ENCODE peak calls at places on chromosomes 1 and 21, in nine cellular contexts. One of them, this sample, is unnamed.
A peak's percentile ranks its signal among the peaks of the same experiment; 100 is the strongest.

GRCh38 chr1:46622341-46622740 is 5.7 kb upstream of the MOB3C start:
- DNase-seq in GM10248: no peak
- DNase-seq in transverse colon: peak; percentile 60
- DNase-seq in WTC11: peak; percentile 59
- DNase-seq in DND-41: no peak
- DNase-seq in HCT116: no peak
- DNase-seq in endothelial cell: peak; percentile 49
- DNase-seq in RWPE1: peak; percentile 36
- DNase-seq in progenitor cell of endocrine pancreas: no peak
- DNase-seq in this sample: no peak

GRCh38 chr21:21737186-21737585 is 739.0 kb downstream of the NCAM2 start:
- DNase-seq in DND-41: no peak
- DNase-seq in GM10248: no peak
- DNase-seq in HCT116: no peak
- DNase-seq in endothelial cell: no peak
- DNase-seq in progenitor cell of endocrine pancreas: no peak
- DNase-seq in transverse colon: no peak
- DNase-seq in RWPE1: no peak
- DNase-seq in WTC11: no peak
- DNase-seq in this sample: no peak

GRCh38 chr1:43932786-43933385 is 715 bp upstream of the ARTN start:
- DNase-seq in endothelial cell: no peak
- DNase-seq in GM10248: no peak
- DNase-seq in WTC11: no peak
- DNase-seq in progenitor cell of endocrine pancreas: no peak
- DNase-seq in HCT116: no peak
- DNase-seq in transverse colon: no peak
- DNase-seq in RWPE1: peak; percentile 79
- DNase-seq in DND-41: no peak
- DNase-seq in this sample: no peak

GRCh38 chr1:55700359-55701130 is 485.4 kb upstream of the USP24 start:
- DNase-seq in DND-41: no peak
- DNase-seq in RWPE1: no peak
- DNase-seq in progenitor cell of endocrine pancreas: no peak
- DNase-seq in GM10248: no peak
- DNase-seq in WTC11: no peak
- DNase-seq in transverse colon: no peak
- DNase-seq in endothelial cell: no peak
- DNase-seq in HCT116: no peak
- DNase-seq in this sample: no peak

GRCh38 chr1:53554592-53555305 is 95.5 kb downstream of the DMRTB1 start:
- DNase-seq in WTC11: peak; percentile 6
- DNase-seq in endothelial cell: no peak
- DNase-seq in transverse colon: peak; percentile 4
- DNase-seq in HCT116: no peak
- DNase-seq in DND-41: no peak
- DNase-seq in RWPE1: no peak
- DNase-seq in progenitor cell of endocrine pancreas: no peak
- DNase-seq in GM10248: no peak
- DNase-seq in this sample: peak; percentile 33

GRCh38 chr21:41979335-41979734 is 25.5 kb upstream of the C2CD2 start:
- DNase-seq in RWPE1: no peak
- DNase-seq in progenitor cell of endocrine pancreas: no peak
- DNase-seq in WTC11: no peak
- DNase-seq in transverse colon: no peak
- DNase-seq in HCT116: no peak
- DNase-seq in GM10248: no peak
- DNase-seq in DND-41: no peak
- DNase-seq in endothelial cell: no peak
- DNase-seq in this sample: no peak

GRCh38 chr1:248842781-248843331 is 4.8 kb downstream of the ZNF672 start:
- DNase-seq in RWPE1: peak; percentile 64
- DNase-seq in transverse colon: no peak
- DNase-seq in endothelial cell: no peak
- DNase-seq in HCT116: no peak
- DNase-seq in progenitor cell of endocrine pancreas: no peak
- DNase-seq in DND-41: no peak
- DNase-seq in WTC11: no peak
- DNase-seq in GM10248: no peak
- DNase-seq in this sample: no peak

GRCh38 chr1:232950919-232951579 is 638 bp downstream of the NTPCR start:
- DNase-seq in transverse colon: peak; percentile 39
- DNase-seq in RWPE1: peak; percentile 36
- DNase-seq in endothelial cell: peak; percentile 13
- DNase-seq in WTC11: no peak
- DNase-seq in progenitor cell of endocrine pancreas: no peak
- DNase-seq in GM10248: peak; percentile 27
- DNase-seq in HCT116: no peak
- DNase-seq in DND-41: peak; percentile 37
- DNase-seq in this sample: no peak

GRCh38 chr1:56972971-56973370 is 7.2 kb upstream of the C8B start:
- DNase-seq in RWPE1: no peak
- DNase-seq in GM10248: no peak
- DNase-seq in HCT116: no peak
- DNase-seq in transverse colon: no peak
- DNase-seq in DND-41: no peak
- DNase-seq in progenitor cell of endocrine pancreas: no peak
- DNase-seq in endothelial cell: no peak
- DNase-seq in WTC11: no peak
- DNase-seq in this sample: no peak

GRCh38 chr1:56975446-56975845 is 9.6 kb upstream of the C8B start:
- DNase-seq in progenitor cell of endocrine pancreas: no peak
- DNase-seq in RWPE1: no peak
- DNase-seq in WTC11: no peak
- DNase-seq in GM10248: no peak
- DNase-seq in HCT116: no peak
- DNase-seq in transverse colon: no peak
- DNase-seq in endothelial cell: no peak
- DNase-seq in DND-41: no peak
- DNase-seq in this sample: no peak

GRCh38 chr1:56970280-56970679 is 4.5 kb upstream of the C8B start:
- DNase-seq in HCT116: no peak
- DNase-seq in endothelial cell: no peak
- DNase-seq in transverse colon: no peak
- DNase-seq in RWPE1: no peak
- DNase-seq in WTC11: no peak
- DNase-seq in GM10248: no peak
- DNase-seq in progenitor cell of endocrine pancreas: no peak
- DNase-seq in DND-41: no peak
- DNase-seq in this sample: no peak

GRCh38 chr1:56977910-56978309 is 12.1 kb upstream of the C8B start:
- DNase-seq in endothelial cell: no peak
- DNase-seq in DND-41: no peak
- DNase-seq in progenitor cell of endocrine pancreas: no peak
- DNase-seq in GM10248: no peak
- DNase-seq in RWPE1: no peak
- DNase-seq in transverse colon: no peak
- DNase-seq in WTC11: no peak
- DNase-seq in HCT116: no peak
- DNase-seq in this sample: no peak

DNA sequence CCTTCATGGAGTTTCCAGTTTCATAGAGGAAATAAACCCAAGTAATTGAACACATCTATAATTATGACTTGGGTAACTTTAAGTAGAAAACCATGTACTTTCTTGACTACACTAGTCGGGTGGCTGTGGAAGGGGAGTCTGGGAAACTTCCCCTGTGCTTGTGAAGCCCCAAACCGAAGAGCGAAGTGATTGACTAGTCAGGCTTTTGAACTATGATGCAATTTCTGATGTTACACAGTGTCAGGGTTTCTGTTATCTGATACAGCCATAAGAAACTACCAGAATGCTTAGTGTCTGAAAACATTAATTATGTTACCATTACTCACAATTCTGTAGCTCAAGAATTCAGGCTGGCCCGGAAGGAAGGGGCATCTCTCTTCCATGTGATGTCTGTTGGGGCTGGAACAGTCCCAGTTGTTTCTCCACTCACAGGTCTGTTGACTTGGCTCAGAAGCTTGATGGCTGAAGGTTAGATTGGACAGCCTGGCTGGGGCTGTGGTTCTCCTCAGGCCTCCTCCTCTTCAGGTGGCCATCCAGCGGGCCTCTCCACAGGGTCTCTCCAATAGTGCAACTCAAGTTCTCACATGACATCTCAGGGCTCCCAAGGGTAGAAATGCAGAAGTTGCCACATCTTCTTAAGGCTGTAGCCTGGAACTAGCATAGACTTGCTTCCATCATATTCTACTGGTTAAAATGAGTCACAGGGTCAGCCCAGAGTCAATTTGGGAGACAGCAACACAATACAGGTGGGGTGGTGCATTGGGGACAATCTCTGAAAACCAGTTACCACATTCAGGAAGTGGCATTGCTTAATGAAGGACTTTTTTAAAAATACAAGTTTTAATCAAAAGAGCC is 8.3 kb upstream of the C8B start:
- DNase-seq in endothelial cell: no peak
- DNase-seq in WTC11: no peak
- DNase-seq in HCT116: no peak
- DNase-seq in RWPE1: no peak
- DNase-seq in progenitor cell of endocrine pancreas: no peak
- DNase-seq in GM10248: no peak
- DNase-seq in DND-41: no peak
- DNase-seq in transverse colon: no peak
- DNase-seq in this sample: no peak
- TF ChIP-seq CTCF in endothelial cell: no peak
- TF ChIP-seq CTCF in WTC11: no peak
- TF ChIP-seq CTCF in HCT116: no peak
- TF ChIP-seq CTCF in RWPE1: no peak
- TF ChIP-seq CTCF in progenitor cell of endocrine pancreas: no peak
- TF ChIP-seq CTCF in GM10248: no peak
- TF ChIP-seq CTCF in DND-41: no peak
- TF ChIP-seq CTCF in transverse colon: no peak
- TF ChIP-seq CTCF in this sample: no peak

DNA sequence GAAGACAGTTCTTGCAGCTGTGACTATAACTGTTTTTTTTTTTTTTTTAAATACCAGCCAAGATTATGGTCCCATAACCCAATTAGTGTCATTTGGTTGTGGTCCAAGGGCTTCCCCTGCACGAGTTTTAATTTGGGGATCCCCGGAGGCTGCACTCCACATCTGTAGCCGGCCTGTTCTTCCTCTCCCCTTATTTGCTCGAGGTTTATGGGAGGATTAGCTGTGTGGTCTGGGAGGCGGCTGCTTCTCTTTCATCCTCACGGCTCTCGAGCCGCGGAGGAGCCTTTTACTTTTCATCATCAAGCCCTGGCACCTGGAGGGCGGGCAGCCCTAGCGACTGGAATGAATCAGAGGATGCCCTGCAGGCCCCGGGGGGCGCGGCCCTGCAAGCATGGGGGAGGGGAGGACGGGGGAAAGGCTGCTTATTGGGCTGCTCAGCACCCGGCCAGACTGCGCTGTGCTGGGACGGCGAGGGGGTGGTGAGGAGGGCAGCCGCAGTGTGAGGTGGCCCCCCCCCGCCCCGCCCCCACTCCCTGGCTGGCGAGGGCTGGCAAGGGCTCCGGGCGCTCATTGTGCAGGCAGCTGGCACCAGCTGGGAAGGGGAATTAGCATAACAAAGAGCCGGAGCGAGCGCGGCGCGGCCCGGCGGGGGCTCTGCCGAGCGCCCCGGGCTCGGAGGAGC is 18.5 kb downstream of the SERTAD4 start:
- DNase-seq in RWPE1: peak; percentile 70
- DNase-seq in HCT116: peak; percentile 15
- DNase-seq in endothelial cell: peak; percentile 69
- DNase-seq in GM10248: no peak
- DNase-seq in WTC11: peak; percentile 79
- DNase-seq in progenitor cell of endocrine pancreas: peak; percentile 32
- DNase-seq in DND-41: peak; percentile 49
- DNase-seq in transverse colon: peak; percentile 52
- DNase-seq in this sample: no peak
- TF ChIP-seq CTCF in RWPE1: no peak
- TF ChIP-seq CTCF in HCT116: no peak
- TF ChIP-seq CTCF in endothelial cell: no peak
- TF ChIP-seq CTCF in GM10248: no peak
- TF ChIP-seq CTCF in WTC11: no peak
- TF ChIP-seq CTCF in progenitor cell of endocrine pancreas: peak; percentile 9
- TF ChIP-seq CTCF in DND-41: no peak
- TF ChIP-seq CTCF in transverse colon: no peak
- TF ChIP-seq CTCF in this sample: no peak

DNA sequence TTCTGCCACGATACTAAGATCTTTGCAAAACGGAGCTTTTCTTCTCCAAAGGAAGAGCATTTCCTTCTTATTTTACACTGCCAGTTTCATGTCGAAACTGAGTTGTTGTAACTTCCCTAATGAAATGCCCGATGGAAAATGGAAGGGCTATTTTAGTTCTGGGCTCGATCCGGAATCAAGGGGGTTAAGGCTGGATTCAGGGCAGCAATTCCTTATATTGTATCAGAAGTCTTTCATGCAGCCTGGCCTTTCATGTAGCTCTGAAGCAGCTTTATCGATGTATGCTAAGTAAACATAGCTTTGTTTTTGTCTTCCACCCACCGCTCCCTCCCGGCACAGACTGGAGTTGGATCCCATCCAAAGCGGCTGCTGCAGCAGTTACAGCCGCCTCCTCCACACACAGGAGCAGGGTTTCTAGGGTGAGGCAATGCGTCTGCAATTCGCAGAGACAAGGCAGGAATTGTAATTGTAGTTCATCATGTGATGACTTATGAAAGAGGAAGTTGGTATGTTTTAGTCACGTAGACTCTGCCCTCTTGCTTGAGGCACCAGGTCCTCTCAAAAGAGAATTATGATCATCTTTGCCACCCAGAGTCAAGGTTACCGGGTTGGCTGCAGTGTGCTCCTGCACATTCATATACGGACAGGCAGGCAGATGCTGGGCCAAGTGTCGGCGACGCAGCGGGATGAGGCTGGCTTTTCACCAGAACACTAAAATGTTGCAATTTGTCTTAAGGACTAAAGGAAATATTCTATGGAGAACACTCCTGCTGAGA is 2.6 kb upstream of the IRF2BP2 start:
- DNase-seq in progenitor cell of endocrine pancreas: peak; percentile 51
- DNase-seq in HCT116: peak; percentile 97
- DNase-seq in DND-41: peak; percentile 87
- DNase-seq in GM10248: peak; percentile 77
- DNase-seq in transverse colon: peak; percentile 95
- DNase-seq in RWPE1: peak; percentile 93
- DNase-seq in endothelial cell: no peak
- DNase-seq in WTC11: peak; percentile 40
- DNase-seq in this sample: peak; percentile 97
- TF ChIP-seq CTCF in progenitor cell of endocrine pancreas: no peak
- TF ChIP-seq CTCF in HCT116: no peak
- TF ChIP-seq CTCF in DND-41: no peak
- TF ChIP-seq CTCF in GM10248: no peak
- TF ChIP-seq CTCF in transverse colon: no peak
- TF ChIP-seq CTCF in RWPE1: no peak
- TF ChIP-seq CTCF in endothelial cell: no peak
- TF ChIP-seq CTCF in WTC11: no peak
- TF ChIP-seq CTCF in this sample: no peak

GRCh38 chr1:201309420-201309819 is 26.1 kb downstream of the PKP1 start:
- DNase-seq in endothelial cell: peak; percentile 59
- DNase-seq in GM10248: peak; percentile 33
- DNase-seq in progenitor cell of endocrine pancreas: no peak
- DNase-seq in transverse colon: peak; percentile 82
- DNase-seq in RWPE1: peak; percentile 83
- DNase-seq in DND-41: peak; percentile 75
- DNase-seq in HCT116: peak; percentile 39
- DNase-seq in WTC11: peak; percentile 78
- DNase-seq in this sample: no peak
- TF ChIP-seq CTCF in endothelial cell: no peak
- TF ChIP-seq CTCF in GM10248: no peak
- TF ChIP-seq CTCF in progenitor cell of endocrine pancreas: peak; percentile 40
- TF ChIP-seq CTCF in transverse colon: peak; percentile 11
- TF ChIP-seq CTCF in RWPE1: no peak
- TF ChIP-seq CTCF in DND-41: peak; percentile 51
- TF ChIP-seq CTCF in HCT116: peak; percentile 51
- TF ChIP-seq CTCF in WTC11: no peak
- TF ChIP-seq CTCF in this sample: no peak

GRCh38 chr1:100267284-100267683 is 1.3 kb downstream of the RTCA start:
- DNase-seq in RWPE1: no peak
- DNase-seq in GM10248: no peak
- DNase-seq in DND-41: no peak
- DNase-seq in endothelial cell: no peak
- DNase-seq in WTC11: no peak
- DNase-seq in progenitor cell of endocrine pancreas: no peak
- DNase-seq in transverse colon: no peak
- DNase-seq in HCT116: no peak
- DNase-seq in this sample: no peak
- TF ChIP-seq CTCF in RWPE1: no peak
- TF ChIP-seq CTCF in GM10248: no peak
- TF ChIP-seq CTCF in DND-41: no peak
- TF ChIP-seq CTCF in endothelial cell: no peak
- TF ChIP-seq CTCF in WTC11: no peak
- TF ChIP-seq CTCF in progenitor cell of endocrine pancreas: no peak
- TF ChIP-seq CTCF in transverse colon: no peak
- TF ChIP-seq CTCF in HCT116: no peak
- TF ChIP-seq CTCF in this sample: no peak

This sample was measured in CD14-positive monocyte.